ENCODE peak calls at places on chromosomes 6 and 20, in nine cellular contexts. L, Z, U, V, D, N, Y, X and A are unnamed samples.
A peak's percentile ranks its signal among the peaks of the same experiment; 100 is the strongest.

GRCh38 chr20:49983848-49984408 is 1.1 kb downstream of the SNAI1 start:
- DNase-seq in D (no peak), U (peak; percentile 69), V (no peak), X (no peak), Y (no peak), N (peak; percentile 29), L (no peak), Z (no peak), A (peak; percentile 48)

GRCh38 chr6:139738801-139739490 is 364.5 kb upstream of the CITED2 start:
- DNase-seq in N (no peak), D (no peak), L (no peak), Y (peak; percentile 25), Z (no peak), X (no peak), V (no peak), U (no peak), A (peak; percentile 56)

GRCh38 chr6:154471609-154472362 is 38.7 kb downstream of the CNKSR3 start:
- DNase-seq in D (no peak), Y (no peak), U (no peak), X (no peak), N (no peak), L (peak; percentile 93), Z (no peak), V (no peak), A (no peak)

GRCh38 chr20:35077341-35077740 is 15.3 kb downstream of the TRPC4AP start:
- DNase-seq in L (no peak), Y (no peak), Z (no peak), X (no peak), U (no peak), V (no peak), N (no peak), D (no peak), A (no peak)

GRCh38 chr20:8255945-8256632 is 124.0 kb downstream of the PLCB1 start:
- DNase-seq in Y (no peak), Z (no peak), X (no peak), N (no peak), L (peak; percentile 60), D (no peak), V (no peak), U (no peak), A (peak; percentile 13)

GRCh38 chr6:18561006-18561750 is 174.0 kb downstream of the RNF144B start:
- DNase-seq in U (no peak), V (no peak), L (no peak), Z (no peak), N (no peak), D (no peak), Y (peak; percentile 55), X (no peak), A (no peak)

GRCh38 chr6:154509421-154510143 is 903 bp downstream of the CNKSR3 start:
- DNase-seq in V (peak; percentile 46), X (no peak), N (peak; percentile 21), U (peak; percentile 39), Y (peak; percentile 30), L (no peak), D (no peak), Z (no peak), A (peak; percentile 42)

GRCh38 chr6:151294561-151295101 is 54.9 kb downstream of the AKAP12 start:
- DNase-seq in V (no peak), L (no peak), Y (no peak), U (no peak), N (no peak), X (no peak), Z (no peak), D (no peak), A (no peak)

GRCh38 chr6:164108869-164109769 is 694.6 kb downstream of the QKI start:
- DNase-seq in L (peak; percentile 37), Y (peak; percentile 34), Z (no peak), U (peak; percentile 19), X (no peak), V (no peak), D (no peak), N (peak; percentile 91), A (peak; percentile 55)

GRCh38 chr6:151240036-151240685 is 394 bp downstream of the AKAP12 start:
- DNase-seq in D (no peak), Z (peak; percentile 77), V (peak; percentile 87), L (peak; percentile 58), Y (peak; percentile 83), N (peak; percentile 84), X (no peak), U (peak; percentile 89), A (peak; percentile 82)

GRCh38 chr6:83431545-83432165 is 804 bp upstream of the ME1 start:
- DNase-seq in D (no peak), U (no peak), V (no peak), N (no peak), X (no peak), Y (no peak), L (no peak), Z (peak; percentile 16), A (no peak)

GRCh38 chr6:31952140-31952805 is 6.4 kb downstream of the CFB start:
- DNase-seq in U (peak; percentile 84), Y (peak; percentile 74), D (no peak), L (no peak), Z (peak; percentile 66), N (peak; percentile 52), V (peak; percentile 57), X (no peak), A (peak; percentile 77)

GRCh38 chr20:36121981-36122930 is 32.3 kb upstream of the EPB41L1 start:
- DNase-seq in Z (no peak), N (no peak), L (no peak), Y (no peak), V (no peak), X (no peak), U (no peak), D (no peak), A (no peak)